ENCODE peak calls at places on chromosomes 11 and 22, in six cellular contexts. C is C1 segment of cervical spinal cord; P is COR-L47; H is NCI-H1105; S is NCI-H2029; V is activated effector memory CD4-positive, alpha-beta T cell treated with Interleukin-2 at 50 U/mL for 16 hours. A is an unnamed sample.

GRCh38 chr11:76668362-76669155 is 2.0 kb downstream of the LRRC32 start:
- DNase-seq in P (no peak), V (no peak), H (no peak), S (no peak), C (no peak), A (no peak)

GRCh38 chr22:35862697-35863096 is 145.0 kb downstream of the APOL5 start:
- DNase-seq in H (no peak), V (no peak), S (no peak), P (no peak), C (no peak), A (no peak)

GRCh38 chr22:44574581-44575343 is 76.7 kb upstream of the RTL6 start:
- DNase-seq in P (no peak), C (no peak), H (no peak), V (no peak), S (no peak), A (no peak)

GRCh38 chr11:19121646-19122045 is 4.7 kb downstream of the ZDHHC13 start:
- DNase-seq in C (no peak), V (no peak), S (no peak), P (no peak), H (no peak), A (no peak)

GRCh38 chr11:126440792-126441514 is 85.5 kb downstream of the ST3GAL4 start:
- DNase-seq in V (peak), S (peak), H (peak), P (peak), C (peak), A (peak)

GRCh38 chr11:65504671-65505433 is 6.0 kb downstream of the MALAT1 start:
- DNase-seq in P (no peak), V (no peak), S (peak), H (no peak), C (peak), A (peak)

GRCh38 chr11:12769834-12770345 is 95.7 kb downstream of the TEAD1 start:
- DNase-seq in C (no peak), P (no peak), V (no peak), H (no peak), S (no peak), A (peak)

GRCh38 chr22:38193580-38193979 is 8.2 kb upstream of the MAFF start:
- DNase-seq in C (no peak), V (no peak), H (no peak), S (no peak), P (no peak), A (no peak)

GRCh38 chr11:61054927-61055562 is 47.2 kb upstream of the CD5 start:
- DNase-seq in V (no peak), C (no peak), S (no peak), P (no peak), H (no peak), A (no peak)

GRCh38 chr11:64606796-64607380 is 15.9 kb downstream of the SLC22A12 start:
- DNase-seq in P (no peak), V (no peak), H (no peak), S (no peak), C (no peak), A (no peak)

GRCh38 chr11:62449451-62449851 is 30.6 kb downstream of the SCGB1A1 start:
- DNase-seq in C (no peak), V (no peak), S (peak), H (peak), P (peak), A (no peak)

A was measured in astrocyte of the spinal cord.